ENCODE peak calls at places on chromosomes 6 and 20, in five cellular contexts. One of them, this sample, is unnamed.
A peak's percentile ranks its signal among the peaks of the same experiment; 100 is the strongest.

GRCh38 chr20:10639762-10640556 is 33.8 kb downstream of the JAG1 start:
- DNase-seq in right atrium auricular region: no peak
- DNase-seq in CD8-positive, alpha-beta T cell: no peak
- DNase-seq in EL: no peak
- DNase-seq in activated CD8-positive, alpha-beta memory T cell treated with anti-CD3 and anti-CD28 coated beads, Interleukin-2, amount 50 U/mL, for 4 hours: no peak
- DNase-seq in this sample: no peak

GRCh38 chr6:41577865-41578713 is 31.9 kb downstream of the FOXP4 start:
- DNase-seq in EL: peak; percentile 55
- DNase-seq in CD8-positive, alpha-beta T cell: no peak
- DNase-seq in right atrium auricular region: no peak
- DNase-seq in activated CD8-positive, alpha-beta memory T cell treated with anti-CD3 and anti-CD28 coated beads, Interleukin-2, amount 50 U/mL, for 4 hours: no peak
- DNase-seq in this sample: peak; percentile 48

GRCh38 chr6:129183681-129184216 is 300.8 kb downstream of the LAMA2 start:
- DNase-seq in right atrium auricular region: no peak
- DNase-seq in CD8-positive, alpha-beta T cell: no peak
- DNase-seq in activated CD8-positive, alpha-beta memory T cell treated with anti-CD3 and anti-CD28 coated beads, Interleukin-2, amount 50 U/mL, for 4 hours: no peak
- DNase-seq in EL: peak; percentile 59
- DNase-seq in this sample: peak; percentile 51

GRCh38 chr6:26553264-26553738 is 15.1 kb downstream of the HMGN4 start:
- DNase-seq in activated CD8-positive, alpha-beta memory T cell treated with anti-CD3 and anti-CD28 coated beads, Interleukin-2, amount 50 U/mL, for 4 hours: peak; percentile 75
- DNase-seq in right atrium auricular region: peak; percentile 70
- DNase-seq in CD8-positive, alpha-beta T cell: peak; percentile 65
- DNase-seq in EL: peak; percentile 79
- DNase-seq in this sample: peak; percentile 63

GRCh38 chr6:16540804-16541752 is 220.2 kb downstream of the ATXN1 start:
- DNase-seq in CD8-positive, alpha-beta T cell: no peak
- DNase-seq in right atrium auricular region: peak; percentile 69
- DNase-seq in activated CD8-positive, alpha-beta memory T cell treated with anti-CD3 and anti-CD28 coated beads, Interleukin-2, amount 50 U/mL, for 4 hours: no peak
- DNase-seq in EL: no peak
- DNase-seq in this sample: no peak

GRCh38 chr6:7761047-7761446 is 35.1 kb downstream of the BMP6 start:
- DNase-seq in EL: no peak
- DNase-seq in right atrium auricular region: no peak
- DNase-seq in activated CD8-positive, alpha-beta memory T cell treated with anti-CD3 and anti-CD28 coated beads, Interleukin-2, amount 50 U/mL, for 4 hours: no peak
- DNase-seq in CD8-positive, alpha-beta T cell: no peak
- DNase-seq in this sample: peak; percentile 47

GRCh38 chr20:2847802-2848201 is 7.3 kb downstream of the VPS16 start:
- DNase-seq in right atrium auricular region: no peak
- DNase-seq in CD8-positive, alpha-beta T cell: no peak
- DNase-seq in EL: no peak
- DNase-seq in activated CD8-positive, alpha-beta memory T cell treated with anti-CD3 and anti-CD28 coated beads, Interleukin-2, amount 50 U/mL, for 4 hours: no peak
- DNase-seq in this sample: no peak

GRCh38 chr20:16476032-16476431 is 97.2 kb downstream of the KIF16B start:
- DNase-seq in EL: peak; percentile 44
- DNase-seq in CD8-positive, alpha-beta T cell: no peak
- DNase-seq in right atrium auricular region: no peak
- DNase-seq in activated CD8-positive, alpha-beta memory T cell treated with anti-CD3 and anti-CD28 coated beads, Interleukin-2, amount 50 U/mL, for 4 hours: no peak
- DNase-seq in this sample: peak; percentile 47

GRCh38 chr6:22756365-22756764 is 187.0 kb downstream of the HDGFL1 start:
- DNase-seq in EL: peak; percentile 37
- DNase-seq in CD8-positive, alpha-beta T cell: no peak
- DNase-seq in right atrium auricular region: no peak
- DNase-seq in activated CD8-positive, alpha-beta memory T cell treated with anti-CD3 and anti-CD28 coated beads, Interleukin-2, amount 50 U/mL, for 4 hours: no peak
- DNase-seq in this sample: peak; percentile 19

GRCh38 chr20:45822863-45823262 is 4.2 kb downstream of the TNNC2 start:
- DNase-seq in activated CD8-positive, alpha-beta memory T cell treated with anti-CD3 and anti-CD28 coated beads, Interleukin-2, amount 50 U/mL, for 4 hours: no peak
- DNase-seq in right atrium auricular region: no peak
- DNase-seq in CD8-positive, alpha-beta T cell: no peak
- DNase-seq in EL: peak; percentile 56
- DNase-seq in this sample: peak; percentile 25

GRCh38 chr6:31718294-31718693 is 3.1 kb downstream of the LY6G6D start:
- DNase-seq in activated CD8-positive, alpha-beta memory T cell treated with anti-CD3 and anti-CD28 coated beads, Interleukin-2, amount 50 U/mL, for 4 hours: no peak
- DNase-seq in right atrium auricular region: no peak
- DNase-seq in CD8-positive, alpha-beta T cell: no peak
- DNase-seq in EL: no peak
- DNase-seq in this sample: no peak

GRCh38 chr6:107064579-107065065 is 36.6 kb downstream of the MTRES1 start:
- DNase-seq in activated CD8-positive, alpha-beta memory T cell treated with anti-CD3 and anti-CD28 coated beads, Interleukin-2, amount 50 U/mL, for 4 hours: no peak
- DNase-seq in CD8-positive, alpha-beta T cell: no peak
- DNase-seq in EL: peak; percentile 84
- DNase-seq in right atrium auricular region: no peak
- DNase-seq in this sample: peak; percentile 77

GRCh38 chr6:108635505-108636226 is 74.9 kb downstream of the FOXO3 start:
- DNase-seq in activated CD8-positive, alpha-beta memory T cell treated with anti-CD3 and anti-CD28 coated beads, Interleukin-2, amount 50 U/mL, for 4 hours: peak; percentile 31
- DNase-seq in EL: no peak
- DNase-seq in CD8-positive, alpha-beta T cell: peak; percentile 18
- DNase-seq in right atrium auricular region: no peak
- DNase-seq in this sample: no peak

GRCh38 chr6:170575250-170575649 is 9.2 kb downstream of the PDCD2 start:
- DNase-seq in EL: no peak
- DNase-seq in activated CD8-positive, alpha-beta memory T cell treated with anti-CD3 and anti-CD28 coated beads, Interleukin-2, amount 50 U/mL, for 4 hours: no peak
- DNase-seq in right atrium auricular region: no peak
- DNase-seq in CD8-positive, alpha-beta T cell: no peak
- DNase-seq in this sample: peak; percentile 17

GRCh38 chr6:13398081-13398406 is 69.7 kb upstream of the TBC1D7 start:
- DNase-seq in CD8-positive, alpha-beta T cell: no peak
- DNase-seq in activated CD8-positive, alpha-beta memory T cell treated with anti-CD3 and anti-CD28 coated beads, Interleukin-2, amount 50 U/mL, for 4 hours: no peak
- DNase-seq in right atrium auricular region: no peak
- DNase-seq in EL: no peak
- DNase-seq in this sample: no peak

GRCh38 chr20:4151991-4152695 is 136.8 kb upstream of the RNF24 start:
- DNase-seq in EL: peak; percentile 75
- DNase-seq in activated CD8-positive, alpha-beta memory T cell treated with anti-CD3 and anti-CD28 coated beads, Interleukin-2, amount 50 U/mL, for 4 hours: no peak
- DNase-seq in right atrium auricular region: no peak
- DNase-seq in CD8-positive, alpha-beta T cell: no peak
- DNase-seq in this sample: no peak

GRCh38 chr20:22797103-22797502 is 212.7 kb upstream of the FOXA2 start:
- DNase-seq in activated CD8-positive, alpha-beta memory T cell treated with anti-CD3 and anti-CD28 coated beads, Interleukin-2, amount 50 U/mL, for 4 hours: no peak
- DNase-seq in EL: peak; percentile 24
- DNase-seq in CD8-positive, alpha-beta T cell: no peak
- DNase-seq in right atrium auricular region: no peak
- DNase-seq in this sample: no peak

GRCh38 chr6:13383280-13384163 is 55.2 kb upstream of the TBC1D7 start:
- DNase-seq in right atrium auricular region: no peak
- DNase-seq in CD8-positive, alpha-beta T cell: no peak
- DNase-seq in activated CD8-positive, alpha-beta memory T cell treated with anti-CD3 and anti-CD28 coated beads, Interleukin-2, amount 50 U/mL, for 4 hours: no peak
- DNase-seq in EL: no peak
- DNase-seq in this sample: peak; percentile 31

GRCh38 chr20:38196592-38196991 is 31.5 kb upstream of the TGM2 start:
- DNase-seq in CD8-positive, alpha-beta T cell: no peak
- DNase-seq in right atrium auricular region: peak; percentile 94
- DNase-seq in EL: peak; percentile 88
- DNase-seq in activated CD8-positive, alpha-beta memory T cell treated with anti-CD3 and anti-CD28 coated beads, Interleukin-2, amount 50 U/mL, for 4 hours: no peak
- DNase-seq in this sample: no peak

GRCh38 chr20:50215101-50215500 is 24.5 kb downstream of the CEBPB start:
- DNase-seq in activated CD8-positive, alpha-beta memory T cell treated with anti-CD3 and anti-CD28 coated beads, Interleukin-2, amount 50 U/mL, for 4 hours: no peak
- DNase-seq in CD8-positive, alpha-beta T cell: no peak
- DNase-seq in EL: peak; percentile 33
- DNase-seq in right atrium auricular region: no peak
- DNase-seq in this sample: peak; percentile 23

GRCh38 chr6:170063431-170063830 is 227.4 kb downstream of the DLL1 start:
- DNase-seq in activated CD8-positive, alpha-beta memory T cell treated with anti-CD3 and anti-CD28 coated beads, Interleukin-2, amount 50 U/mL, for 4 hours: no peak
- DNase-seq in CD8-positive, alpha-beta T cell: no peak
- DNase-seq in EL: no peak
- DNase-seq in right atrium auricular region: peak; percentile 49
- DNase-seq in this sample: no peak

GRCh38 chr6:134503542-134504281 is 185.8 kb upstream of the SGK1 start:
- DNase-seq in CD8-positive, alpha-beta T cell: no peak
- DNase-seq in right atrium auricular region: no peak
- DNase-seq in EL: peak; percentile 35
- DNase-seq in activated CD8-positive, alpha-beta memory T cell treated with anti-CD3 and anti-CD28 coated beads, Interleukin-2, amount 50 U/mL, for 4 hours: no peak
- DNase-seq in this sample: no peak

GRCh38 chr6:94463306-94463705 is 1043.9 kb upstream of the EPHA7 start:
- DNase-seq in EL: no peak
- DNase-seq in right atrium auricular region: no peak
- DNase-seq in activated CD8-positive, alpha-beta memory T cell treated with anti-CD3 and anti-CD28 coated beads, Interleukin-2, amount 50 U/mL, for 4 hours: no peak
- DNase-seq in CD8-positive, alpha-beta T cell: no peak
- DNase-seq in this sample: no peak

GRCh38 chr6:167409078-167409477 is 84.2 kb downstream of the TTLL2 start:
- DNase-seq in EL: no peak
- DNase-seq in right atrium auricular region: no peak
- DNase-seq in CD8-positive, alpha-beta T cell: no peak
- DNase-seq in activated CD8-positive, alpha-beta memory T cell treated with anti-CD3 and anti-CD28 coated beads, Interleukin-2, amount 50 U/mL, for 4 hours: no peak
- DNase-seq in this sample: no peak

GRCh38 chr6:110048221-110048875 is 70.2 kb downstream of the GPR6 start:
- DNase-seq in right atrium auricular region: no peak
- DNase-seq in CD8-positive, alpha-beta T cell: no peak
- DNase-seq in EL: peak; percentile 16
- DNase-seq in activated CD8-positive, alpha-beta memory T cell treated with anti-CD3 and anti-CD28 coated beads, Interleukin-2, amount 50 U/mL, for 4 hours: no peak
- DNase-seq in this sample: no peak

GRCh38 chr6:164396071-164397047 is 913.0 kb downstream of the C6orf118 start:
- DNase-seq in EL: peak; percentile 1
- DNase-seq in activated CD8-positive, alpha-beta memory T cell treated with anti-CD3 and anti-CD28 coated beads, Interleukin-2, amount 50 U/mL, for 4 hours: no peak
- DNase-seq in right atrium auricular region: no peak
- DNase-seq in CD8-positive, alpha-beta T cell: no peak
- DNase-seq in this sample: no peak

GRCh38 chr20:40766790-40767529 is 77.9 kb upstream of the MAFB start:
- DNase-seq in EL: no peak
- DNase-seq in right atrium auricular region: peak; percentile 16
- DNase-seq in activated CD8-positive, alpha-beta memory T cell treated with anti-CD3 and anti-CD28 coated beads, Interleukin-2, amount 50 U/mL, for 4 hours: no peak
- DNase-seq in CD8-positive, alpha-beta T cell: no peak
- DNase-seq in this sample: no peak